ENCODE peak calls at places on chromosomes 5 and 9, in four cellular contexts. J is HTR-8/SVneo, T is breast epithelium, E is fibroblast of pulmonary artery. K is an unnamed sample.
A peak's percentile ranks its signal among the peaks of the same experiment; 100 is the strongest.

GRCh38 chr9:129584136-129584535 is 36.8 kb downstream of the C9orf50 start:
- DNase-seq in J (peak; percentile 62), T (peak; percentile 69), E (peak; percentile 92), K (peak; percentile 80)

GRCh38 chr9:122337561-122337939 is 33.3 kb upstream of the PTGS1 start:
- DNase-seq in J (no peak), E (no peak), T (no peak), K (no peak)

GRCh38 chr5:155633338-155633957 is 619.9 kb downstream of the KIF4B start:
- DNase-seq in J (no peak), T (no peak), E (no peak), K (no peak)

GRCh38 chr5:91225848-91226686 is 157.1 kb downstream of the ARRDC3 start:
- DNase-seq in T (no peak), J (no peak), E (peak; percentile 21), K (peak; percentile 82)

GRCh38 chr5:65728219-65728618 is 6.2 kb downstream of the NLN start:
- DNase-seq in E (peak; percentile 18), J (no peak), T (no peak), K (no peak)

GRCh38 chr5:133754575-133755169 is 142.3 kb upstream of the FSTL4 start:
- DNase-seq in T (no peak), E (peak; percentile 44), J (peak; percentile 31), K (peak; percentile 53)

GRCh38 chr9:89342948-89343347 is 24.6 kb downstream of the SECISBP2 start:
- DNase-seq in T (no peak), E (no peak), J (no peak), K (no peak)

GRCh38 chr9:84230355-84231136 is 110.0 kb downstream of the SLC28A3 start:
- DNase-seq in J (no peak), T (peak; percentile 30), E (peak; percentile 55), K (no peak)

GRCh38 chr9:91503650-91504007 is 80.0 kb upstream of the NFIL3 start:
- DNase-seq in E (peak; percentile 31), T (no peak), J (no peak), K (no peak)

GRCh38 chr5:111997308-111998159 is 240.5 kb upstream of the NREP start:
- DNase-seq in E (peak; percentile 97), T (no peak), J (peak; percentile 71), K (peak; percentile 7)

GRCh38 chr5:135491552-135492318 is 39.6 kb upstream of the TIFAB start:
- DNase-seq in J (no peak), E (no peak), T (no peak), K (no peak)

GRCh38 chr9:36018755-36019720 is 17.7 kb upstream of the RECK start:
- DNase-seq in E (no peak), T (no peak), J (no peak), K (no peak)

GRCh38 chr5:103886826-103887225 is 324.2 kb upstream of the NUDT12 start:
- DNase-seq in E (no peak), J (no peak), T (no peak), K (no peak)

GRCh38 chr5:150176745-150177485 is 10.3 kb downstream of the CDX1 start:
- DNase-seq in J (no peak), E (no peak), T (no peak), K (no peak)

GRCh38 chr5:168740821-168741213 is 161.6 kb upstream of the PANK3 start:
- DNase-seq in J (no peak), T (no peak), E (no peak), K (no peak)

GRCh38 chr9:33619666-33620404 is 95.8 kb downstream of the ANKRD18B start:
- DNase-seq in T (no peak), J (peak; percentile 8), E (peak; percentile 89), K (no peak)

GRCh38 chr5:149260761-149261160 is 10.9 kb upstream of the AFAP1L1 start:
- DNase-seq in J (no peak), E (no peak), T (no peak), K (no peak)

GRCh38 chr5:37400501-37400900 is 21.4 kb downstream of the WDR70 start:
- DNase-seq in T (no peak), E (peak; percentile 23), J (no peak), K (no peak)

GRCh38 chr5:56638768-56639238 is 176.5 kb upstream of the MAP3K1 start:
- DNase-seq in E (no peak), J (no peak), T (no peak), K (no peak)

GRCh38 chr5:168006473-168007130 is 284.8 kb upstream of the WWC1 start:
- DNase-seq in J (no peak), E (no peak), T (no peak), K (no peak)

GRCh38 chr9:99114846-99115500 is 10.1 kb downstream of the TGFBR1 start:
- DNase-seq in E (no peak), J (no peak), T (no peak), K (no peak)

GRCh38 chr5:150245111-150245789 is 44.3 kb downstream of the CAMK2A start:
- DNase-seq in E (peak; percentile 17), J (no peak), T (no peak), K (no peak)

GRCh38 chr5:142087920-142088679 is 20.5 kb upstream of the NDFIP1 start:
- DNase-seq in E (no peak), T (no peak), J (no peak), K (peak; percentile 71)

GRCh38 chr5:158780656-158781237 is 319.0 kb downstream of the EBF1 start:
- DNase-seq in E (no peak), T (no peak), J (no peak), K (no peak)

GRCh38 chr5:96335873-96336272 is 97.2 kb downstream of the PCSK1 start:
- DNase-seq in T (no peak), J (no peak), E (no peak), K (peak; percentile 5)

K was measured in activated CD8-positive, alpha-beta T cell treated with anti-CD3 and anti-CD28 coated beads for 36 hours.